ENCODE peak calls at places on chromosomes 16 and 17, in eight cellular contexts. X, C, L, N, E, V, D and Y are unnamed samples.

GRCh38 chr17:77609553-77610517 is 348.7 kb upstream of the TNRC6C start:
- DNase-seq in X (peak; percentile 80), C (peak; percentile 75), L (peak; percentile 67), N (no peak), E (peak; percentile 20), V (peak; percentile 9), D (no peak), Y (peak; percentile 6)

GRCh38 chr17:82049106-82049505 is 2.5 kb downstream of the RFNG start:
- DNase-seq in X (no peak), C (no peak), L (no peak), N (no peak), E (no peak), V (no peak), D (no peak), Y (no peak)

GRCh38 chr16:49833055-49833454 is 22.9 kb downstream of the ZNF423 start:
- DNase-seq in X (no peak), C (no peak), L (peak; percentile 69), N (no peak), E (no peak), V (no peak), D (no peak), Y (peak; percentile 29)

GRCh38 chr17:49071106-49071505 is 61.5 kb upstream of the B4GALNT2 start:
- DNase-seq in X (no peak), C (no peak), L (no peak), N (no peak), E (peak; percentile 16), V (no peak), D (no peak), Y (no peak)

GRCh38 chr17:46823657-46824056 is 5.2 kb upstream of the WNT3 start:
- DNase-seq in X (no peak), C (no peak), L (no peak), N (no peak), E (no peak), V (no peak), D (no peak), Y (no peak)

GRCh38 chr17:55303701-55304145 is 39.0 kb downstream of the HLF start:
- DNase-seq in X (no peak), C (no peak), L (no peak), N (no peak), E (peak; percentile 8), V (no peak), D (no peak), Y (no peak)

GRCh38 chr16:50448522-50448921 is 79.7 kb upstream of the BRD7 start:
- DNase-seq in X (no peak), C (no peak), L (peak; percentile 17), N (no peak), E (no peak), V (no peak), D (peak; percentile 81), Y (no peak)

GRCh38 chr17:39099686-39100293 is 51.6 kb downstream of the PLXDC1 start:
- DNase-seq in X (no peak), C (no peak), L (peak; percentile 56), N (no peak), E (peak; percentile 27), V (peak; percentile 23), D (no peak), Y (peak; percentile 48)

GRCh38 chr17:31444026-31444425 is 52.6 kb downstream of the RAB11FIP4 start:
- DNase-seq in X (no peak), C (no peak), L (no peak), N (no peak), E (peak; percentile 21), V (no peak), D (no peak), Y (no peak)

GRCh38 chr17:34706029-34706428 is 126.6 kb downstream of the TMEM132E start:
- DNase-seq in X (no peak), C (peak; percentile 75), L (no peak), N (no peak), E (no peak), V (no peak), D (peak; percentile 82), Y (no peak)

GRCh38 chr16:70777496-70777895 is 23.5 kb downstream of the VAC14 start:
- DNase-seq in X (no peak), C (no peak), L (no peak), N (no peak), E (no peak), V (no peak), D (no peak), Y (no peak)

GRCh38 chr16:72560617-72561016 is 388.7 kb upstream of the PMFBP1 start:
- DNase-seq in X (no peak), C (no peak), L (no peak), N (no peak), E (no peak), V (peak; percentile 9), D (no peak), Y (no peak)

GRCh38 chr17:35889818-35890773 is 9.9 kb upstream of the CCL5 start:
- DNase-seq in X (no peak), C (no peak), L (no peak), N (peak; percentile 57), E (peak; percentile 15), V (no peak), D (peak; percentile 11), Y (peak; percentile 36)

GRCh38 chr17:28839221-28839620 is 3.4 kb downstream of the FAM222B start:
- DNase-seq in X (no peak), C (no peak), L (no peak), N (no peak), E (no peak), V (no peak), D (no peak), Y (no peak)

GRCh38 chr16:84922351-84923135 is 88.8 kb downstream of the ZDHHC7 start:
- DNase-seq in X (no peak), C (no peak), L (peak; percentile 70), N (no peak), E (peak; percentile 26), V (no peak), D (peak; percentile 34), Y (peak; percentile 47)

GRCh38 chr16:28042856-28043255 is 20.7 kb downstream of the GSG1L start:
- DNase-seq in X (no peak), C (no peak), L (no peak), N (no peak), E (peak; percentile 33), V (no peak), D (no peak), Y (no peak)

GRCh38 chr17:13931111-13931526 is 138.2 kb upstream of the COX10 start:
- DNase-seq in X (no peak), C (peak; percentile 59), L (peak; percentile 56), N (no peak), E (peak; percentile 89), V (peak; percentile 88), D (no peak), Y (peak; percentile 53)

GRCh38 chr16:30619643-30620042 is 9.5 kb upstream of the ZNF689 start:
- DNase-seq in X (no peak), C (no peak), L (no peak), N (no peak), E (no peak), V (no peak), D (no peak), Y (no peak)

DNA sequence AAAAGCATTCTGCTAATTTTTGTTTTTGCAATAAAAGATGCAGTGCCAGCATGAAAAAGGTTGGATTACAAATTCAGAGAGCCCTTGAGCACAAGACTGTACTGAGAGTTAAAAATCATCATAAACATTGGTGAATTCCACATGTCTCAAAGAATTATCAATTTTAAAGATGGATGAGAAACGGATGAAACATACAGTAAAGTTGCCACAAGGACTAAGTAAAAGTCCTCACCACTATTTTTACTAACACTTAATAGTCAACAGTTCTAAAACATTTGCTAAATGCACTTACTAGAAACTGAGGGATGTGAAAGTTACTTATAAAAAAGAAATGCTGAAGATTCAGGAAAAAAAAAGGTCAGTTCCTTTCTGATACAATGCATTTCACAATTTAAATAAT is 25.8 kb upstream of the NACA2 start:
- DNase-seq in X (no peak), C (no peak), L (no peak), N (no peak), E (no peak), V (no peak), D (no peak), Y (no peak)
- H3K4me3 ChIP-seq in X (no peak overlapping the region), C (no peak overlapping the region), L (no peak overlapping the region), N (no peak overlapping the region), E (no peak overlapping the region), V (no peak overlapping the region), D (no peak overlapping the region), Y (no peak overlapping the region)

DNA sequence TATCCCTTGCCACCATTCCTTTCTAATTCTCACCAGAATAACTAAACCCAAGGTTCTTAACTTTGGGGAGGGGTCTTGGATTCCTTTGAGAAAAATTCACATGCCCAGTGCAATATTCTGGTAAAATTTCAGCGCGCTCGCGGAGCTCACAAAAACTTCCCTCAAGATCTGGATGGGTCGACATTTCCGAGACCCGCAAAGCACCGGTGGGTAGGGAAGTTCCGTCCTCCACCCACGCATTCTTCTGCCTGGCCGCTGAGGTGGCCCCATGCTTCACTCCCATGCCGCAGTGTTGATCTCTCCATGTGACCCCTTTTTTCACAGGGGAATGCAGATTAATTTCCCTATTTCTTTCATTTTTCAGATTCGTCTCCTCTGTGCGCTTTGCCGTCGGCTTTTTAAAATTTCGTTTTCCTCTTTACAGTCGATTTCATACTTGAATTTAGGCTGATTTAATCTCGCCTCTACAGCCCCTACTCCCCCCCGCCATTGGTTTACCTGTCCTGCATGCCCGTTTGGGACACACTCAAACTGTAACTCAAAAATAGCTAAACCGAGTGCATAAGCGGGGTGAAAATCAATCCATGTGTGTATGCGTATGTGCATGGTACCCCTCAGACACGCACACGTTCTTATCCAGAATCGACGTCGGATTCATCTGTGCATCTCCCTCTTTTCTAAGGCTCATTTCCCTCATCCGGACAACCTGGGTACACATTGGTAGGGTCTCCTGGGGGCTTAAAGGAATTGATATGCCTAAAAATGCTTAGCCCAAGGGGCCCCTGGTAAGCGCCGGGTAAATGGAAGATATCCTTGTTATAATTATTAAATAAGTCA is 1.4 kb upstream of the SP6 start:
- DNase-seq in X (no peak), C (no peak), L (no peak), N (no peak), E (no peak), V (no peak), D (no peak), Y (no peak)
- H3K4me3 ChIP-seq in X (no peak overlapping the region), C (no peak overlapping the region), L (no peak overlapping the region), N (no peak overlapping the region), E (no peak overlapping the region), V (no peak overlapping the region), D (peak overlapping the region; percentile 46), Y (no peak overlapping the region)

DNA sequence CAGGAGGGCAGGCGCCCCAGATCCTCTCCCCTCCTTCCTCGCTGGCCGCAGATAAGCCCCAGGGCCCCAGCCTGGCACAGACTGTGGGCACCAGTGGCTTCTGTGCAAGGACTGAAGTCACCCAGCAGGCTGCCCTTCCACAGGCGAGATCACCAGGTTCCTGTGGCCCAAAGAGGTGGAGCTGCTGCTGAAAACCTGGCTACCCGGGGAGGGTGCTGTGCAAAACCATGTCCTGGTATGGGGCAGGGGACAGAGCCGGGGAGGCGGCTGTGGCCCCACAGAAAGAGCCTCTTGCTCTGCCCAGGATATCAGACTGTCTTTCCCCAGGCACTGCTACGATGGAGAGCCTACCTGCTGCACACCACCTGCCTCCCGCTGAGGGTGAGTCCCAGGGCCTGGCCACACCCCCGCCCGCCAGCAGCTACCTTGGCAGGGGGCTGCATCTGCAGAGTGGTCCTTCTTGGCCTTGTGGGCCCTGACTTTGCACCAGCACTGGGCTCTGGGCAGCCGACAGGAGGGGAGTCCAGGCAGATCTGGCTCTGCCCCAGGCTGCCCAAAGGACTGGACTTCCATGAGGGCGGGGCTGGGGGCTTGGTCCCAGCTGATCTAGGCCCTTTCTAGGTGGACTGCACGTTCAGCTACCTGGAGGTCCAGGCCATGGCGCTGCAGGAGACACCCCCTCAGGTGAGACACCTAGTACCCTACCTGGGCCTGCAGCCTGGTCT is 615 bp downstream of the CARMIL2 start:
- DNase-seq in X (no peak), C (peak; percentile 53), L (no peak), N (no peak), E (no peak), V (no peak), D (no peak), Y (no peak)
- H3K4me3 ChIP-seq in X (peak overlapping the region; percentile 78), C (peak overlapping the region; percentile 82), L (peak overlapping the region; percentile 72), N (no peak overlapping the region), E (no peak overlapping the region), V (no peak overlapping the region), D (peak overlapping the region; percentile 57), Y (no peak overlapping the region)

GRCh38 chr16:24235806-24236205 is 20.3 kb upstream of the CACNG3 start:
- DNase-seq in X (no peak), C (no peak), L (no peak), N (no peak), E (no peak), V (no peak), D (no peak), Y (no peak)
- H3K4me3 ChIP-seq in X (no peak overlapping the region), C (no peak overlapping the region), L (no peak overlapping the region), N (no peak overlapping the region), E (no peak overlapping the region), V (no peak overlapping the region), D (no peak overlapping the region), Y (no peak overlapping the region)